ENCODE peak calls at places on chromosomes 2 and 18, in ten cellular contexts. V, A, X, W, E, N, M, O, H and I are unnamed samples. For H3K36me3, the result is how much of the 10 kb centered on the place peaks cover.

GRCh38 chr2:108960006-108960405 is 29.0 kb downstream of the EDAR start:
- DNase-seq in M (no peak), X (no peak), N (no peak), E (no peak), W (no peak), V (no peak), A (no peak), H (no peak), O (peak), I (no peak)

GRCh38 chr2:202096736-202097135 is 23.7 kb downstream of the KIAA2012 start:
- DNase-seq in M (peak), A (no peak), X (no peak), H (no peak), N (peak), O (peak), W (no peak), E (peak), V (no peak), I (no peak)

GRCh38 chr2:186771850-186772463 is 77.0 kb downstream of the ZSWIM2 start:
- DNase-seq in E (no peak), H (no peak), N (no peak), O (peak), W (no peak), V (peak), A (no peak), X (no peak), M (no peak), I (no peak)

GRCh38 chr2:148888003-148888501 is 13.0 kb downstream of the KIF5C start:
- DNase-seq in O (peak), A (no peak), W (peak), V (no peak), X (peak), E (no peak), H (peak), M (no peak), N (peak), I (no peak)

GRCh38 chr2:73852020-73852419 is 23.3 kb downstream of the STAMBP start:
- DNase-seq in V (peak), H (no peak), X (no peak), E (peak), N (peak), O (no peak), W (no peak), A (no peak), M (peak), I (peak)

GRCh38 chr2:190235101-190235500 is 84.5 kb downstream of the HIBCH start:
- DNase-seq in W (no peak), E (no peak), V (peak), A (no peak), O (no peak), H (no peak), X (no peak), N (no peak), M (no peak), I (no peak)

GRCh38 chr2:18545384-18545783 is 15.1 kb downstream of the RDH14 start:
- DNase-seq in O (no peak), N (no peak), A (no peak), V (peak), M (peak), W (no peak), X (no peak), H (no peak), E (peak), I (no peak)

GRCh38 chr2:69601179-69601612 is 42.3 kb downstream of the AAK1 start:
- DNase-seq in N (peak), M (peak), W (no peak), O (peak), A (no peak), V (peak), X (no peak), E (peak), H (no peak), I (peak)

GRCh38 chr2:8957593-8957992 is 45.9 kb downstream of the MBOAT2 start:
- DNase-seq in A (no peak), M (no peak), N (no peak), E (peak), O (no peak), W (no peak), X (no peak), V (no peak), H (no peak), I (no peak)

GRCh38 chr18:78566720-78567119 is 412.9 kb upstream of the SALL3 start:
- DNase-seq in O (no peak), X (no peak), E (no peak), N (no peak), M (no peak), H (no peak), W (no peak), V (no peak), A (no peak), I (no peak)

GRCh38 chr2:26561918-26562810 is 79.0 kb downstream of the CIB4 start:
- DNase-seq in A (peak), W (peak), E (peak), V (peak), H (no peak), N (no peak), O (no peak), M (no peak), X (peak), I (no peak)

GRCh38 chr2:127176371-127177311 is 43.5 kb downstream of the CYP27C1 start:
- DNase-seq in O (no peak), M (peak), E (no peak), N (peak), H (peak), V (peak), A (no peak), W (no peak), X (no peak), I (peak)

GRCh38 chr2:144669196-144669987 is 149.5 kb upstream of the ZEB2 start:
- DNase-seq in W (no peak), O (no peak), H (no peak), M (no peak), V (no peak), A (no peak), E (no peak), N (no peak), X (no peak), I (no peak)

GRCh38 chr2:234135750-234136221 is 85.3 kb downstream of the SPP2 start:
- DNase-seq in O (peak), H (peak), W (peak), N (peak), M (peak), X (peak), V (peak), A (peak), E (peak), I (no peak)

GRCh38 chr2:36545871-36546416 is 52.0 kb downstream of the FEZ2 start:
- DNase-seq in H (no peak), W (no peak), N (no peak), V (no peak), M (no peak), X (no peak), O (no peak), A (no peak), E (peak), I (no peak)
- H3K36me3 ChIP-seq in H (under half), W (under half), N (under half), V (under half), M (under half), X (under half), O (under half), A (under half), E (under half), I (under half)

GRCh38 chr2:112065486-112065885 is 10.4 kb downstream of the TMEM87B start:
- DNase-seq in W (no peak), V (no peak), A (no peak), M (no peak), N (no peak), X (no peak), O (no peak), H (no peak), E (no peak), I (no peak)
- H3K36me3 ChIP-seq in W (under half), V (under half), A (under half), M (under half), N (under half), X (under half), O (under half), H (under half), E (under half), I (under half)

GRCh38 chr2:219140726-219141125 is 19.9 kb downstream of the NHEJ1 start:
- DNase-seq in W (no peak), A (no peak), X (no peak), M (no peak), E (no peak), V (no peak), N (no peak), H (no peak), O (no peak), I (no peak)
- H3K36me3 ChIP-seq in W (under half), A (under half), X (under half), M (under half), E (under half), V (under half), N (under half), H (under half), O (under half), I (under half)

GRCh38 chr2:215390550-215390913 is 45.3 kb downstream of the FN1 start:
- DNase-seq in O (no peak), M (no peak), V (no peak), X (no peak), N (no peak), W (no peak), E (no peak), A (no peak), H (no peak), I (no peak)

GRCh38 chr2:215386566-215386965 is 49.3 kb downstream of the FN1 start:
- DNase-seq in A (no peak), E (no peak), H (no peak), W (no peak), X (no peak), N (no peak), V (no peak), M (no peak), O (no peak), I (no peak)

GRCh38 chr2:215384710-215385109 is 51.2 kb downstream of the FN1 start:
- DNase-seq in X (no peak), V (no peak), H (no peak), M (no peak), A (no peak), W (no peak), E (no peak), O (no peak), N (no peak), I (no peak)

GRCh38 chr2:215391531-215391930 is 44.3 kb downstream of the FN1 start:
- DNase-seq in M (no peak), V (no peak), N (no peak), O (peak), W (no peak), H (no peak), A (no peak), E (no peak), X (no peak), I (no peak)

DNA sequence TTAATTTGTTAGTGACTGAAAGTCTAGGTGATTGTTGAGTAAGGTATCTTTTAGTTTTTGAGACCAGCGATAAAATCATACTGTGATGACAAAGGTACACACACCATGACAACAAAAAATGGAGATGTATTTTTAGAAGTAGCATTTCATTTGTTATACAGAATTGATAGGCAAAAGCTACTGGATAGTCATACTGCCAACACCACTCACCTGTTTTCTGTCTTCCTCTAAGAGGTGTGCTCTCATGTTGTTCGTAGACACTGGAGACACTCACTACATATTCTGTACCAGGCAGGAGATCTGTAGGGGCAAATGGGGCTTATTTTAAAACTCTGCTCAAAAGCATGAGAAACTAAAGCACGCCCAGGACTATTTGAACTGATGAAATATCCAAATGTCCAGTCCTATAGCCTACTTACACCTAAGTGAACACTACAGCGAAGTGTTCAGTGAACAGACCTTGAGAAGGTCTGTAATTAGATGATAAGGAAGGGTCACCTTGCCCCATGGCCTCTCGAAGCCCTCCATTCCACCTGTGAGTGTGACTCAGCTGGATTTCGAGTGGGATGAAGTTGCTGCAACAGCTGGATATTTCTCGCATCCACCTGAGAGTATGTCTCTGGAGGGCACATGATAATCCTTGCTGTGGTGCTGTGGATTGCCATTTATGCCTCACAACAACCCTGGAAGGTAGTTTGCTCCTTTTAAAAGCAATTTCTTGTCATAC is 47.7 kb downstream of the FN1 start:
- DNase-seq in N (no peak), W (no peak), M (no peak), A (no peak), E (no peak), O (no peak), V (no peak), X (no peak), H (no peak), I (no peak)
- H3K36me3 ChIP-seq in N (under half), W (under half), M (half or more), A (under half), E (under half), O (under half), V (half or more), X (under half), H (under half), I (under half)

GRCh38 chr2:214781226-214781625 is 28.3 kb downstream of the BARD1 start:
- DNase-seq in X (no peak), V (no peak), M (no peak), O (no peak), W (no peak), E (no peak), N (no peak), H (no peak), A (no peak), I (peak)
- H3K36me3 ChIP-seq in X (under half), V (under half), M (under half), O (under half), W (under half), E (under half), N (under half), H (under half), A (under half), I (under half)

GRCh38 chr18:12014521-12014920 is 33.2 kb downstream of the IMPA2 start:
- DNase-seq in A (no peak), W (peak), X (no peak), V (no peak), N (no peak), O (no peak), E (no peak), H (no peak), M (no peak), I (no peak)
- H3K36me3 ChIP-seq in A (under half), W (under half), X (under half), V (under half), N (under half), O (under half), E (under half), H (under half), M (under half), I (under half)

GRCh38 chr18:23537274-23537673 is 34.0 kb downstream of the RMC1 start:
- DNase-seq in H (no peak), M (no peak), W (no peak), A (no peak), X (no peak), N (no peak), V (no peak), O (no peak), E (no peak), I (no peak)
- H3K36me3 ChIP-seq in H (under half), M (half or more), W (under half), A (under half), X (under half), N (under half), V (half or more), O (under half), E (under half), I (under half)

DNA sequence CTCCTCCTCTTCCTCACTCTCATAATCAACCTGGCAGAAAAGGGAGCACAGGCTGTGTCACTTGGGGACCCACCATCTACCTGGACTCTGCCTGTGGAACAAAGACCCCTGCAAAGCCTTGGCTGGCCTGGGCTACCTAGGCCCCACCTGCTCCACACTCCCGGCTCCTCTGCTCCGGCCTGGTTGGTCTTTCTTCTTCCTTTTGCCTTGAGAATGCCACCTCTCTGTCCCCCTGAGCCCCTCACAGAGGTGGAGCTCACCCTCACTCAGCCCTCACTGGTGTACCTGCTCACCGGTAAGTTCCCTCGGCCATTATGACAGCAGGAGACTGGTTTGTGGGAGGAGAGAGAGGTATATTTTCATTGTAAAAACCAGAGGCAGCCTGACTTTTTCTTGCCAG is 74.1 kb downstream of the POLR1A start:
- DNase-seq in W (peak), V (no peak), M (no peak), O (no peak), A (no peak), H (no peak), X (no peak), E (no peak), N (no peak), I (no peak)
- H3K36me3 ChIP-seq in W (under half), V (under half), M (half or more), O (under half), A (under half), H (under half), X (under half), E (under half), N (under half), I (under half)

DNA sequence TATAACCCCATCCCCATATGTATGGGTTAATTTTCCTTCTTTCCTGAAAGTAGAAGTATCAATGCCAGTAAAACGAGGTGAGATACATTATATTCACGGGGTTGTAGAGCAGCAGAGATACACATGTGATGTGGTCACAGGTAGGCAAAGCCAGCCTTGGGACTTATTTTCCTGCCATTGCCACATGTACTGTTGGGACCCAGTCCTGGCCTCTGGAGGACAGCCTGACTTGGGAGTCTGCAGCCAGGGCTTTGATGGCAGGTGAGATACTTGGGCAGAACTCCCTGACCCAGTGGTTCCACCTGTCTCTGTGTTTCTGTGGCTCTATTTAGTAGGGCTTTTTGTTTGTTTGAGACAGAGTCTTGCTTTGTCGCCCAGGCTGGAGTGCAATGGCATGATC is 18.1 kb downstream of the PLEKHB2 start:
- DNase-seq in H (no peak), X (no peak), W (no peak), O (no peak), A (no peak), E (no peak), M (no peak), V (no peak), N (no peak), I (no peak)
- H3K36me3 ChIP-seq in H (under half), X (under half), W (under half), O (under half), A (under half), E (under half), M (under half), V (under half), N (under half), I (under half)

GRCh38 chr18:79723036-79723435 is 43.4 kb downstream of the CTDP1 start:
- DNase-seq in V (no peak), A (no peak), E (no peak), H (no peak), W (no peak), X (no peak), M (no peak), O (no peak), N (no peak), I (no peak)
- H3K36me3 ChIP-seq in V (under half), A (under half), E (under half), H (under half), W (under half), X (under half), M (half or more), O (under half), N (under half), I (under half)